ENCODE peak calls at places on chromosomes 16 and 17, in ten cellular contexts. One of them, this sample, is unnamed.

GRCh38 chr17:489758-490329 is 137.2 kb upstream of the RPH3AL start:
- DNase-seq in frontal cortex: no peak
- DNase-seq in ACHN: peak; percentile 48
- DNase-seq in GM18507: peak; percentile 45
- DNase-seq in HEK293T: peak; percentile 35
- DNase-seq in T-cell: peak; percentile 74
- DNase-seq in HTR-8/SVneo: peak; percentile 63
- DNase-seq in RPMI7951: peak; percentile 63
- DNase-seq in NCI-H1417: no peak
- DNase-seq in astrocyte of the cerebellum: no peak
- DNase-seq in this sample: no peak

GRCh38 chr17:75619506-75620431 is 13.5 kb upstream of the SMIM5 start:
- DNase-seq in astrocyte of the cerebellum: no peak
- DNase-seq in T-cell: no peak
- DNase-seq in GM18507: no peak
- DNase-seq in HTR-8/SVneo: peak; percentile 61
- DNase-seq in HEK293T: peak; percentile 61
- DNase-seq in frontal cortex: peak; percentile 60
- DNase-seq in RPMI7951: peak; percentile 31
- DNase-seq in NCI-H1417: peak; percentile 13
- DNase-seq in ACHN: peak; percentile 58
- DNase-seq in this sample: peak; percentile 69

GRCh38 chr17:57289130-57289529 is 32.8 kb downstream of the MSI2 start:
- DNase-seq in frontal cortex: no peak
- DNase-seq in T-cell: no peak
- DNase-seq in GM18507: no peak
- DNase-seq in HEK293T: no peak
- DNase-seq in RPMI7951: no peak
- DNase-seq in ACHN: no peak
- DNase-seq in astrocyte of the cerebellum: no peak
- DNase-seq in NCI-H1417: peak; percentile 26
- DNase-seq in HTR-8/SVneo: no peak
- DNase-seq in this sample: no peak

GRCh38 chr16:47995354-47995753 is 160.4 kb downstream of the ABCC12 start:
- DNase-seq in ACHN: no peak
- DNase-seq in GM18507: no peak
- DNase-seq in frontal cortex: no peak
- DNase-seq in HTR-8/SVneo: no peak
- DNase-seq in T-cell: no peak
- DNase-seq in NCI-H1417: no peak
- DNase-seq in HEK293T: no peak
- DNase-seq in astrocyte of the cerebellum: no peak
- DNase-seq in RPMI7951: no peak
- DNase-seq in this sample: no peak

GRCh38 chr16:6600167-6600566 is 732.5 kb upstream of the RBFOX1 start:
- DNase-seq in astrocyte of the cerebellum: no peak
- DNase-seq in ACHN: no peak
- DNase-seq in NCI-H1417: no peak
- DNase-seq in HEK293T: no peak
- DNase-seq in HTR-8/SVneo: no peak
- DNase-seq in frontal cortex: no peak
- DNase-seq in T-cell: no peak
- DNase-seq in GM18507: no peak
- DNase-seq in RPMI7951: no peak
- DNase-seq in this sample: no peak

GRCh38 chr16:86755571-86756006 is 177.2 kb downstream of the FOXL1 start:
- DNase-seq in astrocyte of the cerebellum: no peak
- DNase-seq in GM18507: no peak
- DNase-seq in HEK293T: no peak
- DNase-seq in HTR-8/SVneo: no peak
- DNase-seq in ACHN: no peak
- DNase-seq in NCI-H1417: no peak
- DNase-seq in frontal cortex: no peak
- DNase-seq in T-cell: no peak
- DNase-seq in RPMI7951: peak; percentile 48
- DNase-seq in this sample: no peak

GRCh38 chr17:57612202-57613071 is 132.7 kb downstream of the CCDC182 start:
- DNase-seq in NCI-H1417: peak; percentile 92
- DNase-seq in astrocyte of the cerebellum: no peak
- DNase-seq in RPMI7951: no peak
- DNase-seq in frontal cortex: no peak
- DNase-seq in GM18507: no peak
- DNase-seq in T-cell: peak; percentile 35
- DNase-seq in ACHN: no peak
- DNase-seq in HTR-8/SVneo: no peak
- DNase-seq in HEK293T: peak; percentile 23
- DNase-seq in this sample: no peak

GRCh38 chr16:22008215-22009142 is 568 bp downstream of the MOSMO start:
- DNase-seq in HTR-8/SVneo: no peak
- DNase-seq in NCI-H1417: peak; percentile 53
- DNase-seq in T-cell: peak; percentile 16
- DNase-seq in ACHN: peak; percentile 27
- DNase-seq in RPMI7951: peak; percentile 4
- DNase-seq in HEK293T: no peak
- DNase-seq in frontal cortex: no peak
- DNase-seq in astrocyte of the cerebellum: no peak
- DNase-seq in GM18507: no peak
- DNase-seq in this sample: peak; percentile 32

GRCh38 chr16:12458591-12459400 is 344.9 kb downstream of the CPPED1 start:
- DNase-seq in astrocyte of the cerebellum: no peak
- DNase-seq in T-cell: peak; percentile 32
- DNase-seq in frontal cortex: no peak
- DNase-seq in HEK293T: no peak
- DNase-seq in GM18507: no peak
- DNase-seq in RPMI7951: no peak
- DNase-seq in ACHN: no peak
- DNase-seq in NCI-H1417: no peak
- DNase-seq in HTR-8/SVneo: no peak
- DNase-seq in this sample: no peak

GRCh38 chr17:236641-237405 is 55.4 kb upstream of the DOC2B start:
- DNase-seq in HTR-8/SVneo: no peak
- DNase-seq in frontal cortex: no peak
- DNase-seq in RPMI7951: peak; percentile 10
- DNase-seq in NCI-H1417: no peak
- DNase-seq in GM18507: no peak
- DNase-seq in astrocyte of the cerebellum: no peak
- DNase-seq in ACHN: no peak
- DNase-seq in T-cell: no peak
- DNase-seq in HEK293T: no peak
- DNase-seq in this sample: no peak

GRCh38 chr16:81632392-81633146 is 146.5 kb upstream of the PLCG2 start:
- DNase-seq in frontal cortex: no peak
- DNase-seq in HTR-8/SVneo: peak; percentile 74
- DNase-seq in GM18507: no peak
- DNase-seq in HEK293T: no peak
- DNase-seq in ACHN: peak; percentile 52
- DNase-seq in astrocyte of the cerebellum: peak; percentile 60
- DNase-seq in RPMI7951: peak; percentile 93
- DNase-seq in NCI-H1417: no peak
- DNase-seq in T-cell: peak; percentile 76
- DNase-seq in this sample: no peak

GRCh38 chr16:1337486-1337885 is 4.0 kb downstream of the BAIAP3 start:
- DNase-seq in frontal cortex: no peak
- DNase-seq in T-cell: no peak
- DNase-seq in NCI-H1417: peak; percentile 37
- DNase-seq in HEK293T: no peak
- DNase-seq in astrocyte of the cerebellum: no peak
- DNase-seq in HTR-8/SVneo: no peak
- DNase-seq in ACHN: no peak
- DNase-seq in RPMI7951: no peak
- DNase-seq in GM18507: no peak
- DNase-seq in this sample: no peak

GRCh38 chr17:31508310-31509094 is 117.0 kb downstream of the RAB11FIP4 start:
- DNase-seq in GM18507: no peak
- DNase-seq in ACHN: no peak
- DNase-seq in T-cell: peak; percentile 76
- DNase-seq in RPMI7951: no peak
- DNase-seq in HTR-8/SVneo: no peak
- DNase-seq in HEK293T: no peak
- DNase-seq in astrocyte of the cerebellum: no peak
- DNase-seq in frontal cortex: no peak
- DNase-seq in NCI-H1417: no peak
- DNase-seq in this sample: no peak

GRCh38 chr17:74345433-74346241 is 16.0 kb downstream of the BTBD17 start:
- DNase-seq in HTR-8/SVneo: no peak
- DNase-seq in ACHN: no peak
- DNase-seq in frontal cortex: no peak
- DNase-seq in T-cell: no peak
- DNase-seq in astrocyte of the cerebellum: no peak
- DNase-seq in RPMI7951: no peak
- DNase-seq in NCI-H1417: no peak
- DNase-seq in HEK293T: no peak
- DNase-seq in GM18507: no peak
- DNase-seq in this sample: peak; percentile 35

GRCh38 chr16:28319476-28320022 is 27.2 kb downstream of the SBK1 start:
- DNase-seq in frontal cortex: no peak
- DNase-seq in HEK293T: no peak
- DNase-seq in astrocyte of the cerebellum: no peak
- DNase-seq in ACHN: no peak
- DNase-seq in T-cell: no peak
- DNase-seq in GM18507: no peak
- DNase-seq in HTR-8/SVneo: no peak
- DNase-seq in NCI-H1417: no peak
- DNase-seq in RPMI7951: no peak
- DNase-seq in this sample: no peak

GRCh38 chr16:29674188-29674587 is 4.8 kb upstream of the QPRT start:
- DNase-seq in NCI-H1417: no peak
- DNase-seq in GM18507: no peak
- DNase-seq in HTR-8/SVneo: no peak
- DNase-seq in T-cell: no peak
- DNase-seq in ACHN: no peak
- DNase-seq in RPMI7951: no peak
- DNase-seq in astrocyte of the cerebellum: peak; percentile 22
- DNase-seq in HEK293T: no peak
- DNase-seq in frontal cortex: peak; percentile 67
- DNase-seq in this sample: peak; percentile 35

GRCh38 chr17:13365331-13365730 is 236.4 kb downstream of the HS3ST3A1 start:
- DNase-seq in ACHN: no peak
- DNase-seq in T-cell: no peak
- DNase-seq in GM18507: no peak
- DNase-seq in HEK293T: no peak
- DNase-seq in astrocyte of the cerebellum: no peak
- DNase-seq in NCI-H1417: no peak
- DNase-seq in HTR-8/SVneo: no peak
- DNase-seq in frontal cortex: no peak
- DNase-seq in RPMI7951: no peak
- DNase-seq in this sample: no peak

GRCh38 chr17:69857412-69857835 is 217.6 kb upstream of the KCNJ16 start:
- DNase-seq in frontal cortex: no peak
- DNase-seq in ACHN: no peak
- DNase-seq in astrocyte of the cerebellum: no peak
- DNase-seq in HTR-8/SVneo: peak; percentile 25
- DNase-seq in HEK293T: peak; percentile 10
- DNase-seq in T-cell: no peak
- DNase-seq in GM18507: no peak
- DNase-seq in NCI-H1417: peak; percentile 20
- DNase-seq in RPMI7951: peak; percentile 84
- DNase-seq in this sample: no peak

GRCh38 chr17:78706271-78706915 is 75.7 kb downstream of the CYTH1 start:
- DNase-seq in RPMI7951: peak; percentile 15
- DNase-seq in HEK293T: no peak
- DNase-seq in astrocyte of the cerebellum: no peak
- DNase-seq in ACHN: peak; percentile 85
- DNase-seq in HTR-8/SVneo: no peak
- DNase-seq in NCI-H1417: no peak
- DNase-seq in GM18507: peak; percentile 43
- DNase-seq in frontal cortex: no peak
- DNase-seq in T-cell: no peak
- DNase-seq in this sample: no peak

GRCh38 chr17:52106638-52107261 is 51.8 kb downstream of the CA10 start:
- DNase-seq in HTR-8/SVneo: peak; percentile 35
- DNase-seq in NCI-H1417: peak; percentile 63
- DNase-seq in frontal cortex: peak; percentile 42
- DNase-seq in HEK293T: peak; percentile 48
- DNase-seq in GM18507: peak; percentile 9
- DNase-seq in astrocyte of the cerebellum: peak; percentile 12
- DNase-seq in RPMI7951: peak; percentile 10
- DNase-seq in ACHN: peak; percentile 48
- DNase-seq in T-cell: peak; percentile 10
- DNase-seq in this sample: peak; percentile 55

GRCh38 chr16:17633146-17633966 is 162.6 kb upstream of the XYLT1 start:
- DNase-seq in astrocyte of the cerebellum: peak; percentile 9
- DNase-seq in GM18507: no peak
- DNase-seq in HTR-8/SVneo: no peak
- DNase-seq in HEK293T: no peak
- DNase-seq in ACHN: no peak
- DNase-seq in T-cell: no peak
- DNase-seq in RPMI7951: no peak
- DNase-seq in NCI-H1417: no peak
- DNase-seq in frontal cortex: no peak
- DNase-seq in this sample: no peak

GRCh38 chr17:27981978-27982377 is 60.5 kb upstream of the NLK start:
- DNase-seq in HTR-8/SVneo: no peak
- DNase-seq in RPMI7951: no peak
- DNase-seq in astrocyte of the cerebellum: no peak
- DNase-seq in T-cell: no peak
- DNase-seq in frontal cortex: no peak
- DNase-seq in NCI-H1417: no peak
- DNase-seq in ACHN: no peak
- DNase-seq in HEK293T: no peak
- DNase-seq in GM18507: no peak
- DNase-seq in this sample: no peak

GRCh38 chr16:11212819-11213196 is 43.2 kb downstream of the SOCS1 start:
- DNase-seq in astrocyte of the cerebellum: no peak
- DNase-seq in T-cell: no peak
- DNase-seq in GM18507: no peak
- DNase-seq in ACHN: no peak
- DNase-seq in NCI-H1417: peak; percentile 4
- DNase-seq in HEK293T: no peak
- DNase-seq in frontal cortex: no peak
- DNase-seq in RPMI7951: peak; percentile 69
- DNase-seq in HTR-8/SVneo: no peak
- DNase-seq in this sample: no peak

GRCh38 chr16:12516621-12517309 is 286.9 kb downstream of the CPPED1 start:
- DNase-seq in HTR-8/SVneo: no peak
- DNase-seq in ACHN: no peak
- DNase-seq in frontal cortex: no peak
- DNase-seq in HEK293T: no peak
- DNase-seq in T-cell: no peak
- DNase-seq in GM18507: no peak
- DNase-seq in RPMI7951: no peak
- DNase-seq in NCI-H1417: no peak
- DNase-seq in astrocyte of the cerebellum: no peak
- DNase-seq in this sample: no peak

GRCh38 chr17:42891539-42892152 is 9.0 kb upstream of the G6PC1 start:
- DNase-seq in NCI-H1417: peak; percentile 15
- DNase-seq in frontal cortex: peak; percentile 37
- DNase-seq in ACHN: no peak
- DNase-seq in HTR-8/SVneo: no peak
- DNase-seq in HEK293T: peak; percentile 45
- DNase-seq in T-cell: no peak
- DNase-seq in RPMI7951: no peak
- DNase-seq in GM18507: no peak
- DNase-seq in astrocyte of the cerebellum: no peak
- DNase-seq in this sample: peak; percentile 67